ENCODE peak calls at places on chromosomes 1 and 21, in nine cellular contexts. H, M, U, A, T, O, L, Q and K are unnamed samples.
A peak's percentile ranks its signal among the peaks of the same experiment; 100 is the strongest.

GRCh38 chr1:65253800-65254319 is 55.5 kb upstream of the DNAJC6 start:
- DNase-seq in H (no peak), M (no peak), U (no peak), A (no peak), T (no peak), O (no peak), L (no peak), Q (no peak), K (no peak)

GRCh38 chr1:41109316-41110263 is 88.1 kb upstream of the SLFNL1 start:
- DNase-seq in H (no peak), M (no peak), U (no peak), A (no peak), T (peak; percentile 93), O (no peak), L (peak; percentile 11), Q (peak; percentile 28), K (peak; percentile 17)

GRCh38 chr1:67534627-67535065 is 104.4 kb upstream of the SERBP1 start:
- DNase-seq in H (no peak), M (no peak), U (no peak), A (no peak), T (no peak), O (no peak), L (no peak), Q (peak; percentile 79), K (no peak)

GRCh38 chr21:34821717-34822116 is 152.9 kb downstream of the CLIC6 start:
- DNase-seq in H (no peak), M (no peak), U (no peak), A (no peak), T (no peak), O (no peak), L (no peak), Q (no peak), K (no peak)

GRCh38 chr1:165257969-165258459 is 98.5 kb downstream of the LMX1A start:
- DNase-seq in H (no peak), M (peak; percentile 54), U (peak; percentile 89), A (peak; percentile 50), T (peak; percentile 54), O (no peak), L (peak; percentile 87), Q (peak; percentile 90), K (no peak)

GRCh38 chr1:201261771-201262547 is 21.3 kb upstream of the PKP1 start:
- DNase-seq in H (no peak), M (no peak), U (no peak), A (no peak), T (no peak), O (peak; percentile 53), L (no peak), Q (no peak), K (no peak)

GRCh38 chr1:98001764-98002163 is 80.9 kb upstream of the DPYD start:
- DNase-seq in H (no peak), M (no peak), U (peak; percentile 11), A (no peak), T (no peak), O (no peak), L (no peak), Q (no peak), K (no peak)

GRCh38 chr1:198245379-198245778 is 88.6 kb downstream of the NEK7 start:
- DNase-seq in H (no peak), M (no peak), U (no peak), A (no peak), T (no peak), O (no peak), L (no peak), Q (no peak), K (no peak)

GRCh38 chr21:45299864-45300785 is 12.4 kb upstream of the POFUT2 start:
- DNase-seq in H (peak; percentile 12), M (no peak), U (no peak), A (no peak), T (no peak), O (peak; percentile 65), L (no peak), Q (no peak), K (no peak)

GRCh38 chr1:229076217-229076616 is 194.7 kb upstream of the RAB4A start:
- DNase-seq in H (no peak), M (no peak), U (no peak), A (no peak), T (no peak), O (no peak), L (no peak), Q (no peak), K (no peak)

GRCh38 chr1:12127206-12127810 is 39.5 kb upstream of the TNFRSF1B start:
- DNase-seq in H (no peak), M (peak; percentile 52), U (no peak), A (no peak), T (no peak), O (no peak), L (no peak), Q (no peak), K (no peak)

GRCh38 chr1:58123051-58123450 is 423.5 kb downstream of the OMA1 start:
- DNase-seq in H (no peak), M (no peak), U (no peak), A (no peak), T (no peak), O (no peak), L (no peak), Q (no peak), K (no peak)

GRCh38 chr1:222931018-222931417 is 116.2 kb downstream of the DISP1 start:
- DNase-seq in H (no peak), M (no peak), U (no peak), A (no peak), T (no peak), O (no peak), L (no peak), Q (no peak), K (no peak)